ENCODE peak calls at places on chromosomes 1 and 21, in ten cellular contexts. G is mesothelial cell of epicardium; M is iPS-NIHi11; B is NCI-H1417; U is left colon; Y is effector CD4-positive, alpha-beta T cell; N is stimulated activated naive CD8-positive, alpha-beta T cell treated with anti-CD3 and anti-CD28 coated beads, Interleukin-15, amount 100 ng/mL, for 72 hours; O is frontal cortex; L is EL; E is NCI-H1105 treated with DMSO at 0.1 percent for 48 hours. H is an unnamed sample.

GRCh38 chr1:209817691-209818090 is 10.1 kb upstream of the UTP25 start:
- DNase-seq in G (no peak), M (no peak), B (no peak), U (no peak), Y (no peak), N (no peak), O (no peak), L (no peak), E (no peak), H (no peak)

GRCh38 chr1:39727221-39727931 is 11.3 kb upstream of the PPIE start:
- DNase-seq in G (no peak), M (no peak), B (no peak), U (no peak), Y (no peak), N (no peak), O (no peak), L (no peak), E (no peak), H (no peak)

GRCh38 chr21:35646606-35647005 is 413.7 kb downstream of the SETD4 start:
- DNase-seq in G (no peak), M (no peak), B (no peak), U (no peak), Y (no peak), N (no peak), O (no peak), L (peak), E (no peak), H (no peak)

GRCh38 chr1:26200413-26200812 is 10.0 kb downstream of the CATSPER4 start:
- DNase-seq in G (no peak), M (no peak), B (no peak), U (no peak), Y (no peak), N (no peak), O (no peak), L (no peak), E (no peak), H (no peak)

GRCh38 chr1:146036241-146036989 is 14.9 kb upstream of the HJV start:
- DNase-seq in G (no peak), M (no peak), B (no peak), U (no peak), Y (no peak), N (no peak), O (no peak), L (no peak), E (peak), H (no peak)

GRCh38 chr1:192907545-192908243 is 98.9 kb downstream of the RGS2 start:
- DNase-seq in G (no peak), M (no peak), B (no peak), U (no peak), Y (no peak), N (no peak), O (no peak), L (peak), E (no peak), H (no peak)

GRCh38 chr1:34709547-34709946 is 45.3 kb upstream of the GJB5 start:
- DNase-seq in G (no peak), M (peak), B (no peak), U (no peak), Y (no peak), N (no peak), O (no peak), L (no peak), E (no peak), H (no peak)

GRCh38 chr1:194043984-194044755 is 857.8 kb upstream of the B3GALT2 start:
- DNase-seq in G (no peak), M (no peak), B (no peak), U (no peak), Y (no peak), N (no peak), O (no peak), L (peak), E (no peak), H (no peak)

GRCh38 chr1:178093150-178093957 is 550 bp upstream of the RASAL2 start:
- DNase-seq in G (peak), M (peak), B (peak), U (peak), Y (no peak), N (peak), O (peak), L (peak), E (peak), H (peak)

GRCh38 chr21:44552136-44552535 is 831 bp upstream of the KRTAP10-2 start:
- DNase-seq in G (no peak), M (no peak), B (no peak), U (no peak), Y (no peak), N (no peak), O (no peak), L (no peak), E (no peak), H (no peak)

GRCh38 chr1:204493882-204494280 is 724 bp downstream of the PIK3C2B start:
- DNase-seq in G (no peak), M (peak), B (peak), U (peak), Y (peak), N (peak), O (peak), L (peak), E (peak), H (no peak)

GRCh38 chr1:18007391-18008106 is 100.0 kb upstream of the IGSF21 start:
- DNase-seq in G (no peak), M (no peak), B (no peak), U (no peak), Y (no peak), N (no peak), O (no peak), L (no peak), E (no peak), H (no peak)

H was measured in tibial nerve.